ENCODE peak calls at places on chromosomes 4 and X, in ten cellular contexts. D is H7; Y is heart right ventricle; G is naive B cell; B is ELR; V is left lung; L is activated T-helper 2 cell treated with anti-CD3 and anti-CD28 coated beads, Interferon-gamma antibody, Interleukin-2, Interleukin-4, amounts not matched to agents 10 μg/mL and 5 μg/mL and 100 μg/mL, durations not matched to agents 14 hours and 24 hours and 36 hours; H is stimulated activated CD4-positive, alpha-beta T cell treated with anti-CD3 and anti-CD28 coated beads, TNF-alpha, amount 100 ng/mL, for 4 hours; Q is pulmonary artery endothelial cell; F is NCI-H1092 treated with DMSO at 0.1 percent for 48 hours. E is an unnamed sample.

GRCh38 chr4:98203406-98204235 is 57.6 kb upstream of the RAP1GDS1 start:
- DNase-seq in D (peak; percentile 11), Y (no peak), G (peak; percentile 69), B (no peak), V (no peak), L (no peak), H (no peak), Q (no peak), F (no peak), E (no peak)

GRCh38 chrX:136496359-136496767 is 1.0 kb upstream of the HTATSF1 start:
- DNase-seq in D (no peak), Y (no peak), G (no peak), B (no peak), V (no peak), L (no peak), H (no peak), Q (no peak), F (no peak), E (no peak)

GRCh38 chrX:83845397-83845796 is 15.5 kb upstream of the CYLC1 start:
- DNase-seq in D (peak; percentile 19), Y (no peak), G (peak; percentile 7), B (peak; percentile 23), V (no peak), L (no peak), H (no peak), Q (no peak), F (peak; percentile 58), E (no peak)

GRCh38 chr4:89497517-89498308 is 190.1 kb upstream of the GPRIN3 start:
- DNase-seq in D (no peak), Y (no peak), G (no peak), B (no peak), V (no peak), L (no peak), H (no peak), Q (peak; percentile 82), F (no peak), E (no peak)

GRCh38 chr4:10267066-10267465 is 150.5 kb upstream of the WDR1 start:
- DNase-seq in D (no peak), Y (no peak), G (no peak), B (no peak), V (no peak), L (no peak), H (no peak), Q (no peak), F (no peak), E (no peak)

GRCh38 chrX:153688071-153688470 is 345 bp downstream of the SLC6A8 start:
- DNase-seq in D (no peak), Y (no peak), G (no peak), B (peak; percentile 3), V (no peak), L (no peak), H (no peak), Q (no peak), F (no peak), E (peak; percentile 19)

GRCh38 chr4:8553958-8554357 is 26.2 kb upstream of the GPR78 start:
- DNase-seq in D (peak; percentile 68), Y (no peak), G (no peak), B (no peak), V (no peak), L (no peak), H (no peak), Q (no peak), F (no peak), E (no peak)

GRCh38 chr4:153763404-153763803 is 3.6 kb upstream of the RNF175 start:
- DNase-seq in D (peak; percentile 61), Y (no peak), G (no peak), B (peak; percentile 30), V (no peak), L (no peak), H (no peak), Q (no peak), F (no peak), E (no peak)

GRCh38 chrX:140572724-140573123 is 67.9 kb upstream of the SOX3 start:
- DNase-seq in D (peak; percentile 54), Y (peak; percentile 3), G (no peak), B (peak; percentile 59), V (no peak), L (no peak), H (no peak), Q (no peak), F (no peak), E (no peak)

GRCh38 chr4:128347930-128348660 is 60.5 kb upstream of the PGRMC2 start:
- DNase-seq in D (no peak), Y (no peak), G (no peak), B (no peak), V (no peak), L (no peak), H (no peak), Q (no peak), F (no peak), E (no peak)

GRCh38 chr4:153383131-153383530 is 38.6 kb downstream of the MND1 start:
- DNase-seq in D (no peak), Y (no peak), G (no peak), B (no peak), V (no peak), L (no peak), H (no peak), Q (no peak), F (no peak), E (no peak)

GRCh38 chr4:76203541-76203940 is 10.1 kb downstream of the SCARB2 start:
- DNase-seq in D (no peak), Y (no peak), G (no peak), B (no peak), V (no peak), L (no peak), H (no peak), Q (no peak), F (no peak), E (no peak)

GRCh38 chrX:31423575-31424284 is 351.9 kb upstream of the FTHL17 start:
- DNase-seq in D (peak; percentile 43), Y (peak; percentile 37), G (no peak), B (peak; percentile 69), V (no peak), L (no peak), H (no peak), Q (no peak), F (peak; percentile 75), E (no peak)

GRCh38 chrX:152884171-152884570 is 13.7 kb upstream of the ZNF185 start:
- DNase-seq in D (peak; percentile 58), Y (no peak), G (no peak), B (no peak), V (no peak), L (no peak), H (no peak), Q (no peak), F (no peak), E (no peak)

GRCh38 chr4:78656968-78657445 is 105.4 kb downstream of the ANXA3 start:
- DNase-seq in D (no peak), Y (peak; percentile 21), G (no peak), B (no peak), V (no peak), L (no peak), H (no peak), Q (no peak), F (no peak), E (no peak)

GRCh38 chr4:48449151-48449550 is 34.0 kb upstream of the SLC10A4 start:
- DNase-seq in D (no peak), Y (no peak), G (no peak), B (no peak), V (no peak), L (no peak), H (no peak), Q (no peak), F (no peak), E (no peak)

GRCh38 chr4:26522478-26522877 is 32.2 kb upstream of the CCKAR start:
- DNase-seq in D (no peak), Y (no peak), G (no peak), B (peak; percentile 51), V (no peak), L (no peak), H (no peak), Q (no peak), F (no peak), E (no peak)